ENCODE peak calls at places on chromosome 2, in eight cellular contexts. Y is lung, P is endodermal cell, H is left ventricle myocardium inferior, K is neural progenitor cell, S is astrocyte of the spinal cord, G is psoas muscle, X is AG09309. T is an unnamed sample.

GRCh38 chr2:67221266-67221665 is 175.9 kb upstream of the ETAA1 start:
- DNase-seq in X (peak; percentile 5), S (no peak), P (no peak), H (no peak), G (no peak), Y (no peak), K (no peak), T (no peak)

GRCh38 chr2:102950547-102950946 is 188.7 kb downstream of the TMEM182 start:
- DNase-seq in X (no peak), H (no peak), K (no peak), Y (no peak), S (no peak), P (no peak), G (no peak), T (no peak)

GRCh38 chr2:12397861-12398260 is 318.9 kb upstream of the TRIB2 start:
- DNase-seq in S (no peak), H (no peak), P (no peak), X (no peak), G (no peak), K (no peak), Y (no peak), T (no peak)

GRCh38 chr2:201996681-201997254 is 36.9 kb upstream of the FZD7 start:
- DNase-seq in G (no peak), P (no peak), K (no peak), S (no peak), X (no peak), Y (no peak), H (no peak), T (no peak)

GRCh38 chr2:219998099-219998498 is 370.7 kb downstream of the SLC4A3 start:
- DNase-seq in G (no peak), Y (no peak), K (no peak), P (peak; percentile 78), S (no peak), X (no peak), H (no peak), T (no peak)

GRCh38 chr2:32937602-32938450 is 8.9 kb upstream of the LTBP1 start:
- DNase-seq in G (no peak), S (peak; percentile 48), K (peak; percentile 66), P (peak; percentile 82), X (no peak), H (no peak), Y (no peak), T (no peak)

GRCh38 chr2:46915811-46916630 is 415 bp upstream of the MCFD2 start:
- DNase-seq in X (peak; percentile 71), K (peak; percentile 95), P (peak; percentile 93), Y (peak; percentile 90), S (peak; percentile 91), H (peak; percentile 92), G (peak; percentile 99), T (peak; percentile 54)

GRCh38 chr2:230898661-230899091 is 26.4 kb downstream of the GPR55 start:
- DNase-seq in X (no peak), P (peak; percentile 33), S (no peak), K (no peak), G (no peak), H (no peak), Y (no peak), T (no peak)

GRCh38 chr2:65057391-65058052 is 1.3 kb downstream of the CEP68 start:
- DNase-seq in K (no peak), S (peak; percentile 50), G (no peak), Y (no peak), P (no peak), X (no peak), H (no peak), T (peak; percentile 93)

GRCh38 chr2:219428469-219428868 is 6.2 kb upstream of the SPEG start:
- DNase-seq in H (no peak), S (no peak), K (no peak), X (no peak), P (no peak), G (no peak), Y (no peak), T (no peak)

GRCh38 chr2:37833420-37833819 is 91.7 kb upstream of the RMDN2 start:
- DNase-seq in S (peak; percentile 32), K (no peak), P (no peak), X (no peak), G (no peak), Y (no peak), H (no peak), T (no peak)

GRCh38 chr2:170742896-170743529 is 27.2 kb upstream of the ERICH2 start:
- DNase-seq in X (no peak), P (no peak), S (no peak), H (no peak), G (no peak), Y (no peak), K (no peak), T (no peak)

GRCh38 chr2:158619496-158619895 is 162.7 kb downstream of the PKP4 start:
- DNase-seq in H (no peak), S (peak; percentile 60), P (no peak), X (no peak), K (peak; percentile 7), Y (no peak), G (no peak), T (no peak)

GRCh38 chr2:109558076-109558882 is 55.5 kb downstream of the SEPTIN10 start:
- DNase-seq in S (peak; percentile 75), H (no peak), Y (no peak), X (peak; percentile 67), G (no peak), P (no peak), K (no peak), T (no peak)

GRCh38 chr2:163711244-163711643 is 24.6 kb downstream of the FIGN start:
- DNase-seq in S (no peak), P (no peak), H (no peak), G (no peak), Y (no peak), K (no peak), X (no peak), T (no peak)

GRCh38 chr2:203261326-203262159 is 22.7 kb downstream of the CYP20A1 start:
- DNase-seq in Y (no peak), X (no peak), K (peak; percentile 4), G (no peak), S (no peak), P (peak; percentile 48), H (no peak), T (no peak)

GRCh38 chr2:191626497-191627151 is 51.3 kb upstream of the NABP1 start:
- DNase-seq in H (no peak), S (peak; percentile 66), X (peak; percentile 55), K (no peak), Y (no peak), P (no peak), G (no peak), T (no peak)

GRCh38 chr2:112293636-112294401 is 18.4 kb downstream of the ZC3H6 start:
- DNase-seq in S (no peak), Y (no peak), P (no peak), K (no peak), H (no peak), X (no peak), G (no peak), T (no peak)

GRCh38 chr2:234751275-234751938 is 200.4 kb upstream of the SH3BP4 start:
- DNase-seq in H (no peak), K (no peak), P (no peak), S (no peak), Y (peak; percentile 9), G (no peak), X (no peak), T (no peak)

GRCh38 chr2:20135631-20136050 is 84.2 kb upstream of the LAPTM4A start:
- DNase-seq in K (peak; percentile 88), S (peak; percentile 57), P (peak; percentile 94), H (peak; percentile 44), X (no peak), G (peak; percentile 74), Y (peak; percentile 72), T (peak; percentile 11)

GRCh38 chr2:113324684-113325160 is 46.0 kb upstream of the PAX8 start:
- DNase-seq in G (peak; percentile 66), P (peak; percentile 88), S (peak; percentile 70), X (no peak), Y (peak; percentile 61), K (peak; percentile 84), H (peak; percentile 52), T (peak; percentile 25)

GRCh38 chr2:62934501-62934900 is 116.1 kb upstream of the OTX1 start:
- DNase-seq in S (no peak), P (no peak), Y (no peak), X (no peak), H (no peak), K (no peak), G (no peak), T (no peak)

DNA sequence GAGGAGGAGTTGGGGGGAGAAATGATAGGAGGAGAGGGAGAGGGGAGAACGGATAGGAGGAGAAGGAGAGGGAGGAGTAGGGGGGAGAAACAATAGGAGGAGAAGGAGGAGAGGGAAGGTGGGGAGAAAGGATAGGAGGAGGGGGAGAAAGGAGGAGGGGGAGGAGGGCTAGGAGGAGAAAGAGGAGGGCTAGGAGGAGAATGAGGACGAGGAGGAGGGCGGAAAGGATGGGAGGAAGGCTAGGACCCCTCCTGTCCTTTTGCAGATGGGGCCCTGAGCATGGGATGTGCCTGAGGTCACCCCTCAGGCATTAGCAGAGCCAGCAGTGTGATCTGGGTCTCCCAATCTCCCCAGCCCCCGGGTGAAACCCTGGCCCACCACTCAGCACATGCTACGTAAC is 642 bp upstream of the ANO7 start:
- DNase-seq in Y (no peak), G (no peak), K (no peak), P (no peak), S (no peak), H (no peak), X (no peak), T (no peak)
- H3K4me3 ChIP-seq in Y (no peak overlapping the region), G (no peak overlapping the region), K (no peak overlapping the region), P (no peak overlapping the region), S (no peak overlapping the region), H (no peak overlapping the region), X (no peak overlapping the region), T (no peak overlapping the region)

GRCh38 chr2:179262077-179262660 is 2.5 kb downstream of the SESTD1 start:
- DNase-seq in P (no peak), H (no peak), Y (no peak), X (no peak), S (no peak), K (no peak), G (no peak), T (no peak)
- H3K4me3 ChIP-seq in P (peak overlapping the region; percentile 91), H (peak overlapping the region; percentile 80), Y (no peak overlapping the region), X (no peak overlapping the region), S (no peak overlapping the region), K (peak overlapping the region; percentile 99), G (no peak overlapping the region), T (no peak overlapping the region)

DNA sequence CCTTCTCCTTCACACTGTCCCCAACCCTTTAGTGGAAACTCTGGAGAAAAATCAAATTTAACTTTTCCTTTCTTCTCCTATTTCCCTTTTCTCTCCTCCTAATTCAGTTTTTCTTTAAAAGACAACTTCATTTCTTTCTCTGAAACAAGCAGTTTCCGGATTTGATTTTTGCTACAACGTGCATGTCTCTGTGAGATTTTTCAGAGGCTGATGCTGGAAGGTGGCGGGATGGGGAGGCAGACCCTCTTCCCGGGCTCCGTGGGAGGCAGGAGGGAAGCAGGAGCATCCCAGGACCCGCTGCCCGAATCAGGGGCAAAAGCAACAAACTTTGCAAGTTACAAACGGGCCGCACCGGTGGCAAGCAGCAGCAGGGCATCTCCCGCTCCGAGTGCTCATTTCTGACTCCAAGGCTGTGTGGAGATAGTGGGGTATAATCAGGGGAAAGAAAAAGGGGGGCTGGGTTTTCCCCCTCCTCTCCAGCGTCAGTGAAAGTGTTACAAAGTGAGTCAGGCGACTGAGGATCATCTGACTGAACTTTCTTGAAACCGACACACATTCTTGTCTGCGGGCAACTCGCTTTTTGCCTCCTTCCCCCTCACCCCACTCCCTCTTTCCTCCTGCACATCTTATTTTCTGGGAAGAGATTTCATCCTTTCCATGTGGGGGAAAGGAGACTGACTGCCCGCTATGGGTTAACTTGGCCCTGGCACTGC is 6.4 kb downstream of the ZEB2 start:
- DNase-seq in Y (no peak), S (peak; percentile 81), G (peak; percentile 56), P (peak; percentile 64), X (no peak), K (peak; percentile 53), H (no peak), T (no peak)
- H3K4me3 ChIP-seq in Y (peak overlapping the region; percentile 14), S (peak overlapping the region; percentile 26), G (peak overlapping the region; percentile 89), P (no peak overlapping the region), X (peak overlapping the region; percentile 26), K (peak overlapping the region; percentile 75), H (peak overlapping the region; percentile 85), T (no peak overlapping the region)

GRCh38 chr2:17804358-17804757 is 11.9 kb upstream of the MSGN1 start:
- DNase-seq in X (no peak), K (no peak), H (no peak), Y (no peak), P (no peak), S (no peak), G (no peak), T (no peak)
- H3K4me3 ChIP-seq in X (no peak overlapping the region), K (no peak overlapping the region), H (no peak overlapping the region), Y (no peak overlapping the region), P (no peak overlapping the region), S (no peak overlapping the region), G (no peak overlapping the region), T (no peak overlapping the region)